ENCODE peak calls at places on chromosomes 16 and 17, in seven cellular contexts. T, U, E, W, G, O and J are unnamed samples.

GRCh38 chr16:87202346-87202745 is 114.8 kb downstream of the C16orf95 start:
- DNase-seq in W (no peak), E (no peak), G (no peak), T (peak; percentile 47), U (no peak), O (no peak), J (no peak)

GRCh38 chr17:81898029-81898866 is 3.8 kb upstream of the NPB start:
- DNase-seq in W (no peak), E (no peak), O (no peak), T (peak; percentile 62), U (no peak), G (no peak), J (no peak)

GRCh38 chr17:74431568-74432483 is at the start of gene GPRC5C:
- DNase-seq in G (no peak), T (peak; percentile 64), U (no peak), W (peak; percentile 49), E (no peak), O (peak; percentile 52), J (peak; percentile 56)

GRCh38 chr17:76161619-76162222 is 20.7 kb upstream of the FOXJ1 start:
- DNase-seq in G (no peak), O (no peak), U (no peak), E (no peak), T (no peak), W (no peak), J (no peak)

GRCh38 chr17:78600181-78600651 is 23.0 kb upstream of the DNAH17 start:
- DNase-seq in T (peak; percentile 60), W (no peak), U (no peak), G (no peak), O (no peak), E (no peak), J (no peak)

GRCh38 chr17:43126911-43127290 is 1.7 kb upstream of the BRCA1 start:
- DNase-seq in W (no peak), T (no peak), U (no peak), O (no peak), G (no peak), E (no peak), J (no peak)

GRCh38 chr17:81578561-81579225 is 26.5 kb upstream of the FAAP100 start:
- DNase-seq in E (no peak), O (no peak), W (no peak), G (no peak), T (no peak), U (no peak), J (no peak)

GRCh38 chr17:62572488-62573469 is 54.7 kb upstream of the MRC2 start:
- DNase-seq in U (no peak), T (peak; percentile 36), E (no peak), W (no peak), O (no peak), G (no peak), J (no peak)

GRCh38 chr16:85444879-85445778 is 168.0 kb upstream of the GSE1 start:
- DNase-seq in T (no peak), W (no peak), E (no peak), G (no peak), O (peak; percentile 68), U (no peak), J (no peak)

GRCh38 chr17:27430882-27431491 is 25.3 kb upstream of the KSR1 start:
- DNase-seq in T (peak; percentile 61), O (no peak), E (no peak), U (no peak), W (no peak), G (no peak), J (no peak)

GRCh38 chr17:39981207-39982068 is 831 bp downstream of the PSMD3 start:
- DNase-seq in T (no peak), U (no peak), G (no peak), O (no peak), E (no peak), W (no peak), J (no peak)

GRCh38 chr17:78645421-78646295 is 68.5 kb upstream of the DNAH17 start:
- DNase-seq in G (no peak), O (no peak), E (peak; percentile 57), T (peak; percentile 59), U (peak; percentile 18), W (peak; percentile 29), J (peak; percentile 67)